ENCODE peak calls at places on chromosomes 3 and 15, in six cellular contexts. K is NCI-H1417, W is dorsolateral prefrontal cortex, O is COR-L47, X is aorta, F is NCI-H2081. C is an unnamed sample.

GRCh38 chr3:87634426-87634825 is 358.0 kb upstream of the POU1F1 start:
- DNase-seq in K (no peak), W (no peak), O (no peak), X (no peak), F (no peak), C (no peak)

GRCh38 chr15:36447373-36447772 is 132.1 kb upstream of the CDIN1 start:
- DNase-seq in K (no peak), W (no peak), O (no peak), X (no peak), F (no peak), C (no peak)

GRCh38 chr3:184565421-184566211 is 4.0 kb downstream of the EPHB3 start:
- DNase-seq in K (peak; percentile 96), W (no peak), O (peak; percentile 72), X (peak; percentile 76), F (no peak), C (no peak)

GRCh38 chr15:89165677-89166076 is 55.7 kb downstream of the RLBP1 start:
- DNase-seq in K (no peak), W (no peak), O (no peak), X (no peak), F (no peak), C (no peak)

GRCh38 chr15:75019916-75020315 is 3.5 kb upstream of the PPCDC start:
- DNase-seq in K (no peak), W (no peak), O (no peak), X (no peak), F (no peak), C (no peak)

GRCh38 chr3:57006949-57007419 is 53.5 kb upstream of the SPATA12 start:
- DNase-seq in K (peak; percentile 9), W (no peak), O (no peak), X (no peak), F (no peak), C (no peak)

GRCh38 chr3:104960579-104960978 is 406.1 kb upstream of the ALCAM start:
- DNase-seq in K (no peak), W (no peak), O (no peak), X (no peak), F (no peak), C (no peak)

GRCh38 chr15:40342421-40343313 is 1.9 kb upstream of the CCDC9B start:
- DNase-seq in K (no peak), W (no peak), O (no peak), X (no peak), F (no peak), C (no peak)

GRCh38 chr3:85881833-85882393 is 923.1 kb downstream of the CADM2 start:
- DNase-seq in K (no peak), W (no peak), O (no peak), X (peak; percentile 36), F (no peak), C (no peak)

GRCh38 chr3:167783781-167784180 is 48.3 kb downstream of the SERPINI1 start:
- DNase-seq in K (no peak), W (peak; percentile 48), O (no peak), X (peak; percentile 75), F (no peak), C (no peak)

GRCh38 chr3:141412936-141413354 is 44.6 kb downstream of the ZBTB38 start:
- DNase-seq in K (no peak), W (peak; percentile 85), O (no peak), X (peak; percentile 97), F (peak; percentile 44), C (no peak)

GRCh38 chr3:43345877-43346276 is 59.5 kb downstream of the SNRK start:
- DNase-seq in K (no peak), W (no peak), O (no peak), X (no peak), F (no peak), C (no peak)